ENCODE peak calls at places on chromosomes 4 and X, in eight cellular contexts. One of them, this sample, is unnamed.
A peak's percentile ranks its signal among the peaks of the same experiment; 100 is the strongest.

GRCh38 chr4:98706200-98706813 is 47.9 kb upstream of the TSPAN5 start:
- DNase-seq in GM13976: no peak
- DNase-seq in amniotic stem cell: no peak
- DNase-seq in ovary: no peak
- DNase-seq in stimulated activated CD4-positive, alpha-beta T cell treated with anti-CD3 and anti-CD28 coated beads, Interleukin-12 subunit alpha, Interleukin-12 subunit beta, amount 100 ng/mL, for 4 hours: no peak
- DNase-seq in GM18507: peak; percentile 2
- DNase-seq in ELR: no peak
- DNase-seq in naive B cell: no peak
- DNase-seq in this sample: no peak

GRCh38 chr4:48493485-48494100 is 3.5 kb downstream of the ZAR1 start:
- DNase-seq in GM13976: no peak
- DNase-seq in amniotic stem cell: no peak
- DNase-seq in ovary: no peak
- DNase-seq in stimulated activated CD4-positive, alpha-beta T cell treated with anti-CD3 and anti-CD28 coated beads, Interleukin-12 subunit alpha, Interleukin-12 subunit beta, amount 100 ng/mL, for 4 hours: no peak
- DNase-seq in GM18507: no peak
- DNase-seq in ELR: no peak
- DNase-seq in naive B cell: no peak
- DNase-seq in this sample: no peak

GRCh38 chr4:1247811-1248261 is 1.1 kb downstream of the CTBP1 start:
- DNase-seq in GM13976: no peak
- DNase-seq in amniotic stem cell: no peak
- DNase-seq in ovary: no peak
- DNase-seq in stimulated activated CD4-positive, alpha-beta T cell treated with anti-CD3 and anti-CD28 coated beads, Interleukin-12 subunit alpha, Interleukin-12 subunit beta, amount 100 ng/mL, for 4 hours: no peak
- DNase-seq in GM18507: no peak
- DNase-seq in ELR: no peak
- DNase-seq in naive B cell: no peak
- DNase-seq in this sample: no peak

GRCh38 chr4:59994118-59994517 is 1206.0 kb upstream of the ADGRL3 start:
- DNase-seq in GM13976: no peak
- DNase-seq in amniotic stem cell: no peak
- DNase-seq in ovary: no peak
- DNase-seq in stimulated activated CD4-positive, alpha-beta T cell treated with anti-CD3 and anti-CD28 coated beads, Interleukin-12 subunit alpha, Interleukin-12 subunit beta, amount 100 ng/mL, for 4 hours: no peak
- DNase-seq in GM18507: no peak
- DNase-seq in ELR: no peak
- DNase-seq in naive B cell: no peak
- DNase-seq in this sample: no peak

GRCh38 chrX:107978080-107978479 is 4.1 kb downstream of the TEX13B start:
- DNase-seq in GM13976: no peak
- DNase-seq in amniotic stem cell: no peak
- DNase-seq in ovary: no peak
- DNase-seq in stimulated activated CD4-positive, alpha-beta T cell treated with anti-CD3 and anti-CD28 coated beads, Interleukin-12 subunit alpha, Interleukin-12 subunit beta, amount 100 ng/mL, for 4 hours: no peak
- DNase-seq in GM18507: no peak
- DNase-seq in ELR: no peak
- DNase-seq in naive B cell: no peak
- DNase-seq in this sample: no peak

GRCh38 chr4:6560416-6561172 is 14.4 kb upstream of the MAN2B2 start:
- DNase-seq in GM13976: no peak
- DNase-seq in amniotic stem cell: no peak
- DNase-seq in ovary: no peak
- DNase-seq in stimulated activated CD4-positive, alpha-beta T cell treated with anti-CD3 and anti-CD28 coated beads, Interleukin-12 subunit alpha, Interleukin-12 subunit beta, amount 100 ng/mL, for 4 hours: no peak
- DNase-seq in GM18507: no peak
- DNase-seq in ELR: peak; percentile 65
- DNase-seq in naive B cell: no peak
- DNase-seq in this sample: no peak

GRCh38 chr4:101790521-101791188 is at the start of gene BANK1:
- DNase-seq in GM13976: peak; percentile 84
- DNase-seq in amniotic stem cell: no peak
- DNase-seq in ovary: peak; percentile 35
- DNase-seq in stimulated activated CD4-positive, alpha-beta T cell treated with anti-CD3 and anti-CD28 coated beads, Interleukin-12 subunit alpha, Interleukin-12 subunit beta, amount 100 ng/mL, for 4 hours: peak; percentile 4
- DNase-seq in GM18507: peak; percentile 66
- DNase-seq in ELR: peak; percentile 52
- DNase-seq in naive B cell: peak; percentile 94
- DNase-seq in this sample: no peak

GRCh38 chrX:51608766-51609165 is 9.9 kb downstream of the CENPVL3 start:
- DNase-seq in GM13976: no peak
- DNase-seq in amniotic stem cell: no peak
- DNase-seq in ovary: no peak
- DNase-seq in stimulated activated CD4-positive, alpha-beta T cell treated with anti-CD3 and anti-CD28 coated beads, Interleukin-12 subunit alpha, Interleukin-12 subunit beta, amount 100 ng/mL, for 4 hours: no peak
- DNase-seq in GM18507: no peak
- DNase-seq in ELR: no peak
- DNase-seq in naive B cell: no peak
- DNase-seq in this sample: no peak

GRCh38 chrX:155237719-155238118 is 21.5 kb downstream of the VBP1 start:
- DNase-seq in GM13976: no peak
- DNase-seq in amniotic stem cell: no peak
- DNase-seq in ovary: no peak
- DNase-seq in stimulated activated CD4-positive, alpha-beta T cell treated with anti-CD3 and anti-CD28 coated beads, Interleukin-12 subunit alpha, Interleukin-12 subunit beta, amount 100 ng/mL, for 4 hours: no peak
- DNase-seq in GM18507: no peak
- DNase-seq in ELR: no peak
- DNase-seq in naive B cell: no peak
- DNase-seq in this sample: no peak

GRCh38 chr4:86441175-86441960 is 81.5 kb upstream of the MAPK10 start:
- DNase-seq in GM13976: peak; percentile 24
- DNase-seq in amniotic stem cell: no peak
- DNase-seq in ovary: no peak
- DNase-seq in stimulated activated CD4-positive, alpha-beta T cell treated with anti-CD3 and anti-CD28 coated beads, Interleukin-12 subunit alpha, Interleukin-12 subunit beta, amount 100 ng/mL, for 4 hours: no peak
- DNase-seq in GM18507: no peak
- DNase-seq in ELR: peak; percentile 56
- DNase-seq in naive B cell: no peak
- DNase-seq in this sample: no peak

GRCh38 chrX:3713937-3714434 is 537 bp upstream of the PRKX start:
- DNase-seq in GM13976: no peak
- DNase-seq in amniotic stem cell: no peak
- DNase-seq in ovary: no peak
- DNase-seq in stimulated activated CD4-positive, alpha-beta T cell treated with anti-CD3 and anti-CD28 coated beads, Interleukin-12 subunit alpha, Interleukin-12 subunit beta, amount 100 ng/mL, for 4 hours: no peak
- DNase-seq in GM18507: no peak
- DNase-seq in ELR: peak; percentile 17
- DNase-seq in naive B cell: no peak
- DNase-seq in this sample: no peak

GRCh38 chrX:22325091-22325490 is 52.4 kb downstream of the CBLL2 start:
- DNase-seq in GM13976: no peak
- DNase-seq in amniotic stem cell: no peak
- DNase-seq in ovary: no peak
- DNase-seq in stimulated activated CD4-positive, alpha-beta T cell treated with anti-CD3 and anti-CD28 coated beads, Interleukin-12 subunit alpha, Interleukin-12 subunit beta, amount 100 ng/mL, for 4 hours: no peak
- DNase-seq in GM18507: no peak
- DNase-seq in ELR: peak; percentile 12
- DNase-seq in naive B cell: no peak
- DNase-seq in this sample: no peak

GRCh38 chr4:71187399-71188196 is 151.2 kb upstream of the SLC4A4 start:
- DNase-seq in GM13976: no peak
- DNase-seq in amniotic stem cell: peak; percentile 45
- DNase-seq in ovary: peak; percentile 32
- DNase-seq in stimulated activated CD4-positive, alpha-beta T cell treated with anti-CD3 and anti-CD28 coated beads, Interleukin-12 subunit alpha, Interleukin-12 subunit beta, amount 100 ng/mL, for 4 hours: peak; percentile 6
- DNase-seq in GM18507: no peak
- DNase-seq in ELR: peak; percentile 80
- DNase-seq in naive B cell: peak; percentile 2
- DNase-seq in this sample: no peak

GRCh38 chr4:56220261-56220660 is 167.0 kb downstream of the AASDH start:
- DNase-seq in GM13976: no peak
- DNase-seq in amniotic stem cell: no peak
- DNase-seq in ovary: no peak
- DNase-seq in stimulated activated CD4-positive, alpha-beta T cell treated with anti-CD3 and anti-CD28 coated beads, Interleukin-12 subunit alpha, Interleukin-12 subunit beta, amount 100 ng/mL, for 4 hours: no peak
- DNase-seq in GM18507: no peak
- DNase-seq in ELR: no peak
- DNase-seq in naive B cell: no peak
- DNase-seq in this sample: no peak

GRCh38 chr4:22512306-22512705 is 3.6 kb downstream of the ADGRA3 start:
- DNase-seq in GM13976: no peak
- DNase-seq in amniotic stem cell: no peak
- DNase-seq in ovary: no peak
- DNase-seq in stimulated activated CD4-positive, alpha-beta T cell treated with anti-CD3 and anti-CD28 coated beads, Interleukin-12 subunit alpha, Interleukin-12 subunit beta, amount 100 ng/mL, for 4 hours: no peak
- DNase-seq in GM18507: no peak
- DNase-seq in ELR: no peak
- DNase-seq in naive B cell: no peak
- DNase-seq in this sample: no peak

GRCh38 chrX:47264507-47265173 is 31.8 kb downstream of the USP11 start:
- DNase-seq in GM13976: no peak
- DNase-seq in amniotic stem cell: no peak
- DNase-seq in ovary: no peak
- DNase-seq in stimulated activated CD4-positive, alpha-beta T cell treated with anti-CD3 and anti-CD28 coated beads, Interleukin-12 subunit alpha, Interleukin-12 subunit beta, amount 100 ng/mL, for 4 hours: no peak
- DNase-seq in GM18507: no peak
- DNase-seq in ELR: peak; percentile 73
- DNase-seq in naive B cell: no peak
- DNase-seq in this sample: peak; percentile 54

GRCh38 chrX:43881410-43882293 is 598 bp downstream of the MAOB start:
- DNase-seq in GM13976: no peak
- DNase-seq in amniotic stem cell: no peak
- DNase-seq in ovary: peak; percentile 59
- DNase-seq in stimulated activated CD4-positive, alpha-beta T cell treated with anti-CD3 and anti-CD28 coated beads, Interleukin-12 subunit alpha, Interleukin-12 subunit beta, amount 100 ng/mL, for 4 hours: no peak
- DNase-seq in GM18507: no peak
- DNase-seq in ELR: no peak
- DNase-seq in naive B cell: no peak
- DNase-seq in this sample: no peak

GRCh38 chr4:179465131-179465797 is 2023.0 kb upstream of the AGA start:
- DNase-seq in GM13976: no peak
- DNase-seq in amniotic stem cell: no peak
- DNase-seq in ovary: no peak
- DNase-seq in stimulated activated CD4-positive, alpha-beta T cell treated with anti-CD3 and anti-CD28 coated beads, Interleukin-12 subunit alpha, Interleukin-12 subunit beta, amount 100 ng/mL, for 4 hours: no peak
- DNase-seq in GM18507: no peak
- DNase-seq in ELR: peak; percentile 55
- DNase-seq in naive B cell: no peak
- DNase-seq in this sample: peak; percentile 51

GRCh38 chrX:39115166-39115565 is 313.9 kb downstream of the MID1IP1 start:
- DNase-seq in GM13976: no peak
- DNase-seq in amniotic stem cell: no peak
- DNase-seq in ovary: no peak
- DNase-seq in stimulated activated CD4-positive, alpha-beta T cell treated with anti-CD3 and anti-CD28 coated beads, Interleukin-12 subunit alpha, Interleukin-12 subunit beta, amount 100 ng/mL, for 4 hours: no peak
- DNase-seq in GM18507: no peak
- DNase-seq in ELR: peak; percentile 0
- DNase-seq in naive B cell: no peak
- DNase-seq in this sample: no peak

GRCh38 chr4:915595-915994 is 16.5 kb downstream of the GAK start:
- DNase-seq in GM13976: no peak
- DNase-seq in amniotic stem cell: no peak
- DNase-seq in ovary: peak; percentile 22
- DNase-seq in stimulated activated CD4-positive, alpha-beta T cell treated with anti-CD3 and anti-CD28 coated beads, Interleukin-12 subunit alpha, Interleukin-12 subunit beta, amount 100 ng/mL, for 4 hours: no peak
- DNase-seq in GM18507: no peak
- DNase-seq in ELR: no peak
- DNase-seq in naive B cell: no peak
- DNase-seq in this sample: no peak

GRCh38 chr4:152937535-152938236 is 1.6 kb downstream of the FHDC1 start:
- DNase-seq in GM13976: peak; percentile 59
- DNase-seq in amniotic stem cell: no peak
- DNase-seq in ovary: peak; percentile 57
- DNase-seq in stimulated activated CD4-positive, alpha-beta T cell treated with anti-CD3 and anti-CD28 coated beads, Interleukin-12 subunit alpha, Interleukin-12 subunit beta, amount 100 ng/mL, for 4 hours: peak; percentile 10
- DNase-seq in GM18507: no peak
- DNase-seq in ELR: peak; percentile 38
- DNase-seq in naive B cell: peak; percentile 42
- DNase-seq in this sample: peak; percentile 7

GRCh38 chr4:70158576-70158975 is 4.5 kb downstream of the PRR27 start:
- DNase-seq in GM13976: no peak
- DNase-seq in amniotic stem cell: no peak
- DNase-seq in ovary: no peak
- DNase-seq in stimulated activated CD4-positive, alpha-beta T cell treated with anti-CD3 and anti-CD28 coated beads, Interleukin-12 subunit alpha, Interleukin-12 subunit beta, amount 100 ng/mL, for 4 hours: no peak
- DNase-seq in GM18507: no peak
- DNase-seq in ELR: no peak
- DNase-seq in naive B cell: no peak
- DNase-seq in this sample: no peak

GRCh38 chr4:122212880-122213279 is 60.7 kb downstream of the BLTP1 start:
- DNase-seq in GM13976: no peak
- DNase-seq in amniotic stem cell: no peak
- DNase-seq in ovary: no peak
- DNase-seq in stimulated activated CD4-positive, alpha-beta T cell treated with anti-CD3 and anti-CD28 coated beads, Interleukin-12 subunit alpha, Interleukin-12 subunit beta, amount 100 ng/mL, for 4 hours: no peak
- DNase-seq in GM18507: no peak
- DNase-seq in ELR: no peak
- DNase-seq in naive B cell: no peak
- DNase-seq in this sample: no peak

GRCh38 chr4:22876281-22876680 is 183.5 kb downstream of the GBA3 start:
- DNase-seq in GM13976: no peak
- DNase-seq in amniotic stem cell: no peak
- DNase-seq in ovary: no peak
- DNase-seq in stimulated activated CD4-positive, alpha-beta T cell treated with anti-CD3 and anti-CD28 coated beads, Interleukin-12 subunit alpha, Interleukin-12 subunit beta, amount 100 ng/mL, for 4 hours: no peak
- DNase-seq in GM18507: no peak
- DNase-seq in ELR: no peak
- DNase-seq in naive B cell: no peak
- DNase-seq in this sample: no peak